ENCODE peak calls at places on chromosomes 4 and X, in ten cellular contexts. Z is H9, A is hepatocyte, U is PC-3, M is Karpas-422, D is DND-41, G is neural progenitor cell, X is GM23248, S is SK-N-SH, O is mesendoderm. Q is an unnamed sample.

GRCh38 chrX:106144755-106145639 is 23.1 kb upstream of the PWWP3B start:
- DNase-seq in Z (no peak), S (no peak), O (no peak), A (peak; percentile 4), G (no peak), X (no peak), U (no peak), D (no peak), M (no peak), Q (no peak)

GRCh38 chr4:43782391-43782790 is 666.2 kb downstream of the KCTD8 start:
- DNase-seq in D (no peak), U (peak; percentile 54), S (no peak), G (no peak), M (no peak), O (no peak), Z (no peak), A (no peak), X (no peak), Q (no peak)

GRCh38 chr4:74056858-74057562 is 18.5 kb upstream of the CXCL3 start:
- DNase-seq in U (peak; percentile 87), G (no peak), S (no peak), Z (no peak), X (peak; percentile 91), A (no peak), D (no peak), M (no peak), O (no peak), Q (peak; percentile 77)

GRCh38 chrX:68912113-68912980 is 83.5 kb downstream of the EFNB1 start:
- DNase-seq in A (peak; percentile 58), X (no peak), S (no peak), G (peak; percentile 67), D (no peak), U (no peak), M (no peak), O (peak; percentile 84), Z (peak; percentile 59), Q (no peak)

GRCh38 chr4:76011700-76012387 is 4.5 kb upstream of the CXCL9 start:
- DNase-seq in M (no peak), A (peak; percentile 49), U (peak; percentile 61), Z (peak; percentile 44), X (peak; percentile 92), S (peak; percentile 13), O (no peak), G (peak; percentile 36), D (no peak), Q (peak; percentile 46)

GRCh38 chr4:97153042-97153441 is 990.2 kb downstream of the STPG2 start:
- DNase-seq in G (peak; percentile 14), D (no peak), Z (no peak), U (peak; percentile 35), S (peak; percentile 2), M (peak; percentile 47), X (no peak), A (peak; percentile 50), O (peak; percentile 54), Q (no peak)

GRCh38 chr4:114180481-114180880 is 201.0 kb upstream of the ARSJ start:
- DNase-seq in O (peak; percentile 87), D (peak; percentile 8), S (no peak), M (peak; percentile 70), A (peak; percentile 79), Z (peak; percentile 79), G (peak; percentile 70), U (peak; percentile 70), X (peak; percentile 83), Q (peak; percentile 81)

GRCh38 chr4:48370260-48371134 is 29.2 kb downstream of the SLAIN2 start:
- DNase-seq in S (no peak), Z (no peak), U (no peak), G (no peak), X (no peak), M (no peak), D (no peak), O (no peak), A (no peak), Q (no peak)

DNA sequence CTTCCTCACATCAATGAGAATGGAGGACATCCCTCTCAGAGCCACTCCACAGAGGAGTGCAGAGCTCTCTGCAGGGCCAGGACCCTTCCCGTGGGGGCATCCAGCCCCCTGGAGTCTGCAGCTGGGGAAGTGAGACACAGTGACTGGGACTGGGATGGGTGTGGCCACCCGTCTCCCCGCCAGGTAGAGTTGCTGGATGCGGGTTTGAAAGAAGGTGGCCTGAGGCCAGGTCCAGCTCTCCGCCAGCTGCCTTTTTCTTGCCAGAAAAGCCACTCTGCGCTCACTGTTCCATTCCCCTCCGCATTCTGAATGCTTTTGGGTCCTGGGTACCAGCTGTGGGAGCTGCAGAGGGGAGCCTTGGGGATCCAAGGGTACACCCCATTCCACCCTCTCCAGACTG is 82.6 kb downstream of the ABLIM2 start:
- DNase-seq in Z (no peak), D (no peak), M (no peak), A (no peak), X (no peak), G (no peak), S (no peak), U (no peak), O (no peak), Q (no peak)
- H3K27me3 ChIP-seq in Z (no peaks in the 10 kb centered on the region), D (no peaks in the 10 kb centered on the region), M (no peaks in the 10 kb centered on the region), A (no peaks in the 10 kb centered on the region), X (peaks cover 60% of the 10 kb centered on the region), G (no peaks in the 10 kb centered on the region), S (no peaks in the 10 kb centered on the region), U (no peaks in the 10 kb centered on the region), O (no peaks in the 10 kb centered on the region), Q (peaks cover 53% of the 10 kb centered on the region)

GRCh38 chrX:118498755-118499154 is 3.1 kb downstream of the DOCK11 start:
- DNase-seq in A (no peak), O (no peak), U (no peak), Z (no peak), D (no peak), M (no peak), X (no peak), S (no peak), G (no peak), Q (no peak)

GRCh38 chrX:118498351-118498750 is 2.7 kb downstream of the DOCK11 start:
- DNase-seq in O (no peak), D (no peak), A (no peak), Z (no peak), U (no peak), M (no peak), G (no peak), S (no peak), X (no peak), Q (no peak)

GRCh38 chrX:118496763-118497079 is 1.1 kb downstream of the DOCK11 start:
- DNase-seq in O (no peak), A (no peak), X (peak; percentile 27), Z (no peak), S (no peak), D (no peak), G (peak; percentile 21), M (no peak), U (no peak), Q (no peak)

GRCh38 chrX:118495958-118496762 is 545 bp downstream of the DOCK11 start:
- DNase-seq in G (peak; percentile 61), D (peak; percentile 82), O (peak; percentile 21), M (peak; percentile 90), U (peak; percentile 44), Z (peak; percentile 34), X (peak; percentile 45), A (peak; percentile 38), S (peak; percentile 59), Q (no peak)

DNA sequence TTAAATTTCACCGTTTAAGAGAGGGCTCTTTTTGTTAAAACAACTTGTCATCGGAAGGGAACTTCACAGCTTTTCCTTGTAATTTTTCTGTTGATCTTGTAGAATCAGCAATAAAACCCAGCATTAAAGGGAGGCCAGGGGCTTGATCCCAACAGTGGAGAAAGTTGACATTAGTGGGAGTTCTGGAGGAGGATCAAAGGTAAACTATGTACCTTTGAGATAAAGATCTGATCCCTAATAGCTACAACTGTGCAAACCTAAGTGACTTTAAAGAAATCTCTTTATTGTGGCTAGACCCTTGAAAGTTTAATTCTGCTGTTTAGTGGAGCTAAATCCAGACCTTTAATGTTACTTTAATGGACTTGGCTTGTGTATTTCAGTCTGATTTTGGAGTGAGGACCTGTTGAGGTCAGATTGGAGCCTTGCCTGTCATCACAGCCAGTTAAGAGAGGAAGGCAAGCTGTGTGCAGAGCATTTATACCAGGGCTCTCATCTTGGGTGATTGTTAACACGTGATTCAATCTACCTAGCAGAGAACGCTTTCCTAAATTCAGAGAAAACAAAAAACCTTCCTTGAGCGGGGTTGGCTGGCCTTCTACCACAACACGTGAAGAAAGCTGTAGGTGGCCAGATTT is 1.7 kb downstream of the DOCK11 start:
- DNase-seq in U (no peak), G (no peak), X (no peak), A (no peak), Z (no peak), S (no peak), D (no peak), M (no peak), O (no peak), Q (no peak)
- H3K27ac ChIP-seq in U (no peak overlapping the region), G (no peak overlapping the region), X (no peak overlapping the region), A (no peak overlapping the region), Z (no peak overlapping the region), S (no peak overlapping the region), D (peak overlapping the region; percentile 85), M (peak overlapping the region; percentile 45), O (no peak overlapping the region), Q (no peak overlapping the region)

DNA sequence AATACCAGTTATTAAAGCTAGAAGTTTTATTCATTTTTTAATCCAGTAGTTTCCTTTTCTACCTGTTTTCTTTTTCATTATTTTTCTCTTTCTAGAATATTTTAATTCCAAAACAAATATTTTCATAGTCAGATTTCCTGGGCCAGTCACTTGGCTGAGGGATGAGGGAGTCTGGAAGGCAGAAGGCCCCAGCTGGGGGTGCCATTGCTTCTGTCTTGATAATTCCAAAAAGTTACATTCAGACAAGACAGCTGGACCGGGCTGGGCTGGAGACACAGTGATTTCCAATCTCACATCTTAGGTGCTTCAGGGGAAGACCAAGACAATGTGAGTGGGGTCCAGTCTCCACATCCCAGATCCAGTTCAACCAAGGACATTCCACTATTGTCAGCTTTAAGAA is 263.5 kb downstream of the TMA16 start:
- DNase-seq in M (no peak), U (no peak), Z (no peak), G (no peak), X (no peak), D (no peak), A (no peak), O (no peak), S (no peak), Q (no peak)
- H3K79me2 ChIP-seq in M (no peaks in the 10 kb centered on the region), U (no peaks in the 10 kb centered on the region), Z (no peaks in the 10 kb centered on the region), G (no peaks in the 10 kb centered on the region), X (no peaks in the 10 kb centered on the region), D (no peaks in the 10 kb centered on the region), A (no peaks in the 10 kb centered on the region), O (no peaks in the 10 kb centered on the region), S (no peaks in the 10 kb centered on the region), Q (no peaks in the 10 kb centered on the region)

GRCh38 chrX:50114113-50114512 is 86.7 kb downstream of the AKAP4 start:
- DNase-seq in X (no peak), Z (no peak), G (no peak), A (peak; percentile 29), D (no peak), M (no peak), S (no peak), U (no peak), O (peak; percentile 92), Q (no peak)

GRCh38 chrX:50117477-50117876 is 83.3 kb downstream of the AKAP4 start:
- DNase-seq in M (no peak), D (no peak), Z (no peak), A (peak; percentile 21), G (no peak), X (no peak), S (no peak), U (peak; percentile 19), O (peak; percentile 6), Q (no peak)

GRCh38 chrX:50111762-50112161 is 89.0 kb downstream of the AKAP4 start:
- DNase-seq in Z (no peak), O (no peak), G (no peak), X (no peak), M (no peak), U (no peak), D (no peak), A (no peak), S (no peak), Q (no peak)

GRCh38 chrX:50115973-50116372 is 84.8 kb downstream of the AKAP4 start:
- DNase-seq in Z (no peak), D (no peak), G (no peak), A (no peak), M (peak; percentile 44), X (no peak), U (no peak), O (no peak), S (no peak), Q (no peak)
- H3K27me3 ChIP-seq in Z (no peaks in the 10 kb centered on the region), D (no peaks in the 10 kb centered on the region), G (no peaks in the 10 kb centered on the region), A (no peaks in the 10 kb centered on the region), M (no peaks in the 10 kb centered on the region), X (no peaks in the 10 kb centered on the region), U (no peaks in the 10 kb centered on the region), O (no peaks in the 10 kb centered on the region), S (peaks cover 7% of the 10 kb centered on the region), Q (no peaks in the 10 kb centered on the region)

Q was measured in astrocyte.